ENCODE peak calls at places on chromosomes 16 and 17, in eight cellular contexts. One of them, this sample, is unnamed.

GRCh38 chr16:50166511-50167500 is 13.7 kb downstream of the TENT4B start:
- DNase-seq in adrenal gland: peak
- DNase-seq in tibial nerve: no peak
- DNase-seq in body of pancreas: no peak
- DNase-seq in IMR-90: no peak
- DNase-seq in uterus: no peak
- DNase-seq in HCT116: no peak
- DNase-seq in A549: no peak
- DNase-seq in this sample: no peak

GRCh38 chr17:77279448-77280303 is 138.9 kb downstream of the SEC14L1 start:
- DNase-seq in HCT116: peak
- DNase-seq in IMR-90: peak
- DNase-seq in tibial nerve: no peak
- DNase-seq in adrenal gland: no peak
- DNase-seq in uterus: no peak
- DNase-seq in body of pancreas: no peak
- DNase-seq in A549: no peak
- DNase-seq in this sample: no peak

GRCh38 chr16:85393674-85394510 is 219.2 kb upstream of the GSE1 start:
- DNase-seq in A549: peak
- DNase-seq in HCT116: no peak
- DNase-seq in IMR-90: peak
- DNase-seq in body of pancreas: peak
- DNase-seq in adrenal gland: peak
- DNase-seq in uterus: peak
- DNase-seq in tibial nerve: no peak
- DNase-seq in this sample: no peak

GRCh38 chr17:1494736-1495253 is 2.3 kb upstream of the MYO1C start:
- DNase-seq in body of pancreas: no peak
- DNase-seq in A549: no peak
- DNase-seq in uterus: no peak
- DNase-seq in HCT116: no peak
- DNase-seq in tibial nerve: no peak
- DNase-seq in IMR-90: no peak
- DNase-seq in adrenal gland: no peak
- DNase-seq in this sample: no peak

GRCh38 chr16:19748389-19749110 is 30.5 kb downstream of the IQCK start:
- DNase-seq in body of pancreas: no peak
- DNase-seq in IMR-90: no peak
- DNase-seq in HCT116: no peak
- DNase-seq in tibial nerve: no peak
- DNase-seq in adrenal gland: no peak
- DNase-seq in A549: no peak
- DNase-seq in uterus: no peak
- DNase-seq in this sample: no peak

GRCh38 chr16:85524630-85525463 is 88.3 kb upstream of the GSE1 start:
- DNase-seq in tibial nerve: peak
- DNase-seq in HCT116: no peak
- DNase-seq in uterus: no peak
- DNase-seq in body of pancreas: peak
- DNase-seq in IMR-90: peak
- DNase-seq in adrenal gland: no peak
- DNase-seq in A549: no peak
- DNase-seq in this sample: no peak

GRCh38 chr16:23508589-23509440 is 1.5 kb downstream of the GGA2 start:
- DNase-seq in adrenal gland: no peak
- DNase-seq in tibial nerve: no peak
- DNase-seq in HCT116: no peak
- DNase-seq in IMR-90: no peak
- DNase-seq in body of pancreas: peak
- DNase-seq in A549: no peak
- DNase-seq in uterus: no peak
- DNase-seq in this sample: no peak

GRCh38 chr16:379183-379960 is 2.4 kb downstream of the PGAP6 start:
- DNase-seq in HCT116: no peak
- DNase-seq in adrenal gland: no peak
- DNase-seq in IMR-90: no peak
- DNase-seq in tibial nerve: no peak
- DNase-seq in A549: no peak
- DNase-seq in uterus: no peak
- DNase-seq in body of pancreas: peak
- DNase-seq in this sample: no peak

GRCh38 chr16:17448640-17449638 is 21.8 kb downstream of the XYLT1 start:
- DNase-seq in uterus: no peak
- DNase-seq in A549: no peak
- DNase-seq in tibial nerve: peak
- DNase-seq in IMR-90: no peak
- DNase-seq in adrenal gland: no peak
- DNase-seq in HCT116: no peak
- DNase-seq in body of pancreas: peak
- DNase-seq in this sample: no peak

GRCh38 chr16:15658149-15658548 is 8.1 kb downstream of the NDE1 start:
- DNase-seq in tibial nerve: no peak
- DNase-seq in HCT116: no peak
- DNase-seq in IMR-90: no peak
- DNase-seq in body of pancreas: no peak
- DNase-seq in uterus: no peak
- DNase-seq in adrenal gland: no peak
- DNase-seq in A549: no peak
- DNase-seq in this sample: no peak

GRCh38 chr17:45292696-45293412 is 24.0 kb downstream of the MAP3K14 start:
- DNase-seq in uterus: no peak
- DNase-seq in adrenal gland: no peak
- DNase-seq in A549: no peak
- DNase-seq in body of pancreas: peak
- DNase-seq in IMR-90: no peak
- DNase-seq in HCT116: no peak
- DNase-seq in tibial nerve: no peak
- DNase-seq in this sample: no peak
- H3K27ac ChIP-seq in uterus: peak
- H3K27ac ChIP-seq in adrenal gland: peak
- H3K27ac ChIP-seq in A549: peak
- H3K27ac ChIP-seq in body of pancreas: peak
- H3K27ac ChIP-seq in IMR-90: peak
- H3K27ac ChIP-seq in HCT116: peak
- H3K27ac ChIP-seq in tibial nerve: peak
- H3K27ac ChIP-seq in this sample: peak

DNA sequence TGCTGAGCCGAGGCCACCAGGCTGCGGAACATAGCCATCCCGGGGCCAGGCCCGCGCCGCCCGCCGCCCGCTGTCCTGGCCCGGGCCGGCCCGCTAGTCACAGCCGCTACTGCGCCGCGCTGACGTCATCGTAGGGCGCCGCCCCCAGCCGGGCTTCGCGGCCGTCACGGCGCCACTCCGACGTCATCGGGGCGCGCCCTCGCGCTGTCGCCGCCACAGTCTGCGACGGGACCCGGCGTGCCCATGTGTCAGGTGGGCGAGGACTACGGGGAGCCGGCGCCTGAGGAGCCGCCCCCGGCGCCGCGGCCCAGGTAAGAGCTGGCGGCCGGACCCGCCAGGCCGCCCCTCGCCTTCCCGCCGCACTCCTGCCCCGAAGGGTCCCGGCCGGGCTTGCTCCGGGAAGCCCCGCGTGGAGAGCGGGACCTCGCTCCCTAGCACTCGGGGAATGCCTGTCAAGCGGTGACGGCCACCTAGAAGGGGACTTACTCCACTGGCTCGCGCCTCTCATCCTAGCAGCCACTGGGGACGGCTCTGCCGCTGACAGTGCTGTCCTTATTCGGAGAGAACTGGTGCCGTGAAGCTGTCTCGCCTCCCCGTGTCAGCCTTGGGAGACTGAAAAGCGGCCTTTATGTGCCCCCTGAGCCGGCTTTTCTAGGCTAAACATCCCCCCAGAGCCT is at the start of the genes CTU2 and RNF166:
- DNase-seq in HCT116: peak
- DNase-seq in IMR-90: peak
- DNase-seq in body of pancreas: peak
- DNase-seq in adrenal gland: peak
- DNase-seq in A549: peak
- DNase-seq in tibial nerve: peak
- DNase-seq in uterus: peak
- DNase-seq in this sample: no peak
- TF ChIP-seq POLR2A in HCT116: peak
- TF ChIP-seq POLR2A in IMR-90: peak
- TF ChIP-seq POLR2A in body of pancreas: peak
- TF ChIP-seq POLR2A in adrenal gland: peak
- TF ChIP-seq POLR2A in A549: peak
- TF ChIP-seq POLR2A in tibial nerve: peak
- TF ChIP-seq POLR2A in uterus: peak
- TF ChIP-seq POLR2A in this sample: no peak

GRCh38 chr17:36485027-36485426 is 1.5 kb upstream of the ZNHIT3 start:
- DNase-seq in IMR-90: no peak
- DNase-seq in body of pancreas: no peak
- DNase-seq in adrenal gland: no peak
- DNase-seq in uterus: no peak
- DNase-seq in A549: no peak
- DNase-seq in tibial nerve: no peak
- DNase-seq in HCT116: no peak
- DNase-seq in this sample: no peak

GRCh38 chr17:36485805-36486203 is 677 bp upstream of the ZNHIT3 start:
- DNase-seq in adrenal gland: no peak
- DNase-seq in tibial nerve: no peak
- DNase-seq in IMR-90: no peak
- DNase-seq in A549: no peak
- DNase-seq in uterus: no peak
- DNase-seq in body of pancreas: no peak
- DNase-seq in HCT116: no peak
- DNase-seq in this sample: no peak

GRCh38 chr17:36481829-36482228 is 4.7 kb upstream of the ZNHIT3 start:
- DNase-seq in adrenal gland: no peak
- DNase-seq in A549: no peak
- DNase-seq in HCT116: no peak
- DNase-seq in uterus: no peak
- DNase-seq in IMR-90: no peak
- DNase-seq in body of pancreas: no peak
- DNase-seq in tibial nerve: no peak
- DNase-seq in this sample: no peak

GRCh38 chr17:36486204-36487194 is at the start of gene ZNHIT3:
- DNase-seq in tibial nerve: peak
- DNase-seq in HCT116: peak
- DNase-seq in A549: peak
- DNase-seq in adrenal gland: peak
- DNase-seq in body of pancreas: peak
- DNase-seq in IMR-90: peak
- DNase-seq in uterus: peak
- DNase-seq in this sample: peak

DNA sequence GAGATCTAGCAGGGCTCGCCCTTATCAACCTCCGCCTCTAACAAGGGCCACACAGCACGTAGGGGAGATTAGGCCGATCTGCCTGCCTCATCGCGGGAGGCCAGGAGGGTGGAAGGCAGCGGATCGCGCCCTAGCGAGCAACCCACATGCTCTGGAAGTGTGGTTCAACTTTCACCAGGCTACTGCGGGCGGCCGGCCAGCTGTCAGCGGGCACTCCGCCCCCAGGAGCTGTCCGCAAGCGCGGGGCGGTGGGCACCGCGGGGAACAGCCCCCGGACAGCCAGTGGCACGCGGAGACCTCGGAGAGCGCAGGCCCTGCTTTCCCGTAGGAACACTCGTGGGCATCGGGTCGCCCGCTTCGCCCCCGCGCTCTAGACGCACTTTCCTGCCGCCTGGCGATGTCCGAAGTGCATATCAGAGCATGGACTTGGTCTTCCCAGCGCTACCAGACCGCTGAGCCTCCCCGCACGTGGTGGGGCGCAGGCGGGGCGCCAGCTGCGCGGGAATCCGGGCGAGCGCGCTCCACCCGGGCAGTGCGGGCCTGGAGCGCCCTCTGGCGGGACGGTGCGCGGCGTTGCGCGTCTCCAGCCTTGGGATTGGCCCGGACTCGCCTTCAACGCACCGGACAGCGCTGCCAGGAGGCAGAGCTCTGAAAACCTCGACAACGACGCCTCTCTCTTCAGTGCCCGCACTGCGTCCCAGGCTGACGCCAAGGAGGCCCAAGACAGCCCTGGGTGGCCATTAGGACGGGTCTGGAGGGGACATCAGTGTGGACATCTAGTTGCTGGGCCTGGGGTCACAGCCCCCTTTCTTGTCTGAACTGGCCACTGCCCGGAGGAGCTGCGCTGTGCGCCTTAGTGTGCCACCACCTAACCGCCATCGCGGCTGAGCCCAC is 3.6 kb upstream of the ZNHIT3 start:
- DNase-seq in IMR-90: peak
- DNase-seq in A549: peak
- DNase-seq in adrenal gland: peak
- DNase-seq in uterus: peak
- DNase-seq in body of pancreas: peak
- DNase-seq in HCT116: peak
- DNase-seq in tibial nerve: peak
- DNase-seq in this sample: no peak
- TF ChIP-seq CTCF in IMR-90: peak
- TF ChIP-seq CTCF in A549: peak
- TF ChIP-seq CTCF in adrenal gland: peak
- TF ChIP-seq CTCF in uterus: peak
- TF ChIP-seq CTCF in body of pancreas: peak
- TF ChIP-seq CTCF in HCT116: peak
- TF ChIP-seq CTCF in tibial nerve: peak
- TF ChIP-seq CTCF in this sample: peak

GRCh38 chr17:67349420-67349819 is 17.0 kb downstream of the PSMD12 start:
- DNase-seq in IMR-90: no peak
- DNase-seq in tibial nerve: no peak
- DNase-seq in adrenal gland: no peak
- DNase-seq in A549: no peak
- DNase-seq in HCT116: no peak
- DNase-seq in body of pancreas: no peak
- DNase-seq in uterus: no peak
- DNase-seq in this sample: no peak

GRCh38 chr17:67358612-67359011 is 7.8 kb downstream of the PSMD12 start:
- DNase-seq in HCT116: no peak
- DNase-seq in A549: no peak
- DNase-seq in IMR-90: peak
- DNase-seq in tibial nerve: no peak
- DNase-seq in body of pancreas: no peak
- DNase-seq in uterus: no peak
- DNase-seq in adrenal gland: no peak
- DNase-seq in this sample: no peak

GRCh38 chr17:67353161-67353560 is 13.2 kb downstream of the PSMD12 start:
- DNase-seq in adrenal gland: no peak
- DNase-seq in IMR-90: no peak
- DNase-seq in uterus: no peak
- DNase-seq in HCT116: no peak
- DNase-seq in A549: no peak
- DNase-seq in body of pancreas: no peak
- DNase-seq in tibial nerve: no peak
- DNase-seq in this sample: no peak

DNA sequence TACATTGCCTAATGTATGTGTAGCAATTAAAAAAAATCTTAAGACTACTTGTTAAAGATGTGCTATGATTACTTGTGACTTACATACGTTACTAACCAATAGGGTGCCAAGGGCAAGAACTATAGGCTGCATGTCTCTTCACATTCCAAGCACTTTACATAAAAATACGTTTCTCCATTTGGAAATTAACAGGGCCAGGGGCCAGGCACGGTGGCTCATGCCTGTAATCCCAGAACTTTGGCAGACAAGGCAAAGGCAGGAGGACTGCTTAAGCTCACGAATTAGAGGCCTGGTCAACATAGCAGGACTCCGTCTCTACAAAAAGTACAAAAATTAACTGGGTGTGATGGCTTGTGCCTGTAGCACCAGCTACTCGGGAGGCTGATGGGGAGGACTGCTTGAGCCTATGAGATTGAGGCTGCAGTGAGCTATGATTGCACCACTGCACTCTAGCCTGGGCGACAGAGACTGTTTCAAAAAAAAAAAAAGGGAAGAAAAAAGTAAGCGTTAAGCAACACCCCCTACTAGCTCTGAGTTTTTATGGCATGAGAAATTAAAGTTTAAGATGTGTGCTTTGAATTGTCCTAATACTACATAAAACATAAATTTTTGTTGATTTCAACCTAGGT is 12.3 kb downstream of the PSMD12 start:
- DNase-seq in tibial nerve: no peak
- DNase-seq in uterus: no peak
- DNase-seq in body of pancreas: no peak
- DNase-seq in HCT116: no peak
- DNase-seq in A549: no peak
- DNase-seq in adrenal gland: no peak
- DNase-seq in IMR-90: no peak
- DNase-seq in this sample: no peak
- H3K27ac ChIP-seq in tibial nerve: no peak
- H3K27ac ChIP-seq in uterus: no peak
- H3K27ac ChIP-seq in body of pancreas: no peak
- H3K27ac ChIP-seq in HCT116: no peak
- H3K27ac ChIP-seq in A549: no peak
- H3K27ac ChIP-seq in adrenal gland: no peak
- H3K27ac ChIP-seq in IMR-90: no peak
- H3K27ac ChIP-seq in this sample: no peak